ENCODE peak calls at places on chromosome 14, in eight cellular contexts. T, B, W, U, V, Q, N and F are unnamed samples.

GRCh38 chr14:35374273-35374681 is 30.3 kb downstream of the NFKBIA start:
- DNase-seq in T (peak; percentile 99), W (no peak), Q (no peak), B (peak; percentile 98), N (peak; percentile 99), U (peak; percentile 35), V (peak; percentile 99), F (no peak)

GRCh38 chr14:70237710-70238109 is 49.0 kb upstream of the SLC8A3 start:
- DNase-seq in W (no peak), U (no peak), V (peak; percentile 6), B (no peak), N (no peak), T (no peak), Q (no peak), F (no peak)

GRCh38 chr14:100246136-100246535 is 7.2 kb downstream of the YY1 start:
- DNase-seq in V (no peak), W (no peak), B (no peak), T (no peak), N (no peak), Q (no peak), U (no peak), F (no peak)

GRCh38 chr14:83260751-83261150 is 1727.1 kb upstream of the SEL1L start:
- DNase-seq in W (no peak), T (no peak), U (no peak), N (no peak), B (peak; percentile 71), Q (no peak), V (no peak), F (no peak)

GRCh38 chr14:88380405-88380804 is 5.1 kb upstream of the SPATA7 start:
- DNase-seq in U (no peak), V (peak; percentile 47), Q (peak; percentile 20), T (peak; percentile 6), W (no peak), N (peak; percentile 49), B (peak; percentile 5), F (no peak)

GRCh38 chr14:36655054-36655381 is 6.6 kb upstream of the PAX9 start:
- DNase-seq in W (no peak), U (no peak), N (no peak), V (no peak), Q (no peak), B (no peak), T (no peak), F (no peak)

GRCh38 chr14:49586673-49587460 is 687 bp upstream of the RPS29 start:
- DNase-seq in W (peak; percentile 77), T (peak; percentile 78), U (peak; percentile 72), N (peak; percentile 88), B (peak; percentile 82), V (peak; percentile 82), Q (peak; percentile 78), F (peak; percentile 87)

GRCh38 chr14:21058903-21059302 is 1.3 kb downstream of the RNASE8 start:
- DNase-seq in V (no peak), B (no peak), T (no peak), W (no peak), U (no peak), Q (no peak), N (no peak), F (no peak)

GRCh38 chr14:89013098-89013504 is 188.7 kb downstream of the TTC8 start:
- DNase-seq in W (no peak), V (peak; percentile 50), B (peak; percentile 11), N (peak; percentile 42), U (peak; percentile 50), Q (peak; percentile 18), T (no peak), F (peak; percentile 50)

GRCh38 chr14:69316449-69317391 is 56.8 kb downstream of the GALNT16 start:
- DNase-seq in T (peak; percentile 99), Q (no peak), B (peak; percentile 98), U (no peak), N (peak; percentile 96), W (no peak), V (peak; percentile 97), F (no peak)

GRCh38 chr14:68676511-68676943 is 116.3 kb downstream of the ZFP36L1 start:
- DNase-seq in T (no peak), W (no peak), N (no peak), B (no peak), U (no peak), Q (peak; percentile 48), V (no peak), F (no peak)

GRCh38 chr14:95185033-95185432 is 27.7 kb upstream of the DICER1 start:
- DNase-seq in W (no peak), T (no peak), Q (no peak), N (no peak), V (no peak), B (no peak), U (no peak), F (no peak)

GRCh38 chr14:48563465-48563864 is 888.1 kb upstream of the MDGA2 start:
- DNase-seq in N (no peak), V (no peak), T (no peak), Q (no peak), B (peak; percentile 22), U (peak; percentile 78), W (no peak), F (no peak)

GRCh38 chr14:68507544-68508081 is 285.3 kb downstream of the ZFP36L1 start:
- DNase-seq in W (no peak), V (no peak), U (no peak), N (no peak), Q (peak; percentile 43), B (no peak), T (no peak), F (no peak)

GRCh38 chr14:20823859-20824258 is 21.2 kb upstream of the RNASE1 start:
- DNase-seq in T (no peak), V (no peak), Q (no peak), W (no peak), B (no peak), N (no peak), U (no peak), F (no peak)

GRCh38 chr14:71661441-71661840 is 270.8 kb upstream of the RGS6 start:
- DNase-seq in N (no peak), W (no peak), B (no peak), U (no peak), Q (no peak), V (no peak), T (no peak), F (no peak)

GRCh38 chr14:50333010-50333409 is 20.9 kb downstream of the DMAC2L start:
- DNase-seq in V (peak; percentile 98), W (no peak), T (peak; percentile 90), N (peak; percentile 99), U (no peak), Q (no peak), B (peak; percentile 86), F (no peak)

GRCh38 chr14:99729991-99730875 is 46.1 kb downstream of the CYP46A1 start:
- DNase-seq in N (peak; percentile 35), Q (peak; percentile 54), W (peak; percentile 48), V (no peak), T (peak; percentile 9), U (no peak), B (peak; percentile 19), F (peak; percentile 79)

GRCh38 chr14:43005807-43006206 is 1399.1 kb downstream of the LRFN5 start:
- DNase-seq in N (peak; percentile 42), V (no peak), T (no peak), U (no peak), B (peak; percentile 23), W (no peak), Q (no peak), F (no peak)
- TF ChIP-seq CTCF in N (peak; percentile 40), V (no peak), T (no peak), U (no peak), B (peak; percentile 42), W (no peak), Q (no peak), F (no peak)

DNA sequence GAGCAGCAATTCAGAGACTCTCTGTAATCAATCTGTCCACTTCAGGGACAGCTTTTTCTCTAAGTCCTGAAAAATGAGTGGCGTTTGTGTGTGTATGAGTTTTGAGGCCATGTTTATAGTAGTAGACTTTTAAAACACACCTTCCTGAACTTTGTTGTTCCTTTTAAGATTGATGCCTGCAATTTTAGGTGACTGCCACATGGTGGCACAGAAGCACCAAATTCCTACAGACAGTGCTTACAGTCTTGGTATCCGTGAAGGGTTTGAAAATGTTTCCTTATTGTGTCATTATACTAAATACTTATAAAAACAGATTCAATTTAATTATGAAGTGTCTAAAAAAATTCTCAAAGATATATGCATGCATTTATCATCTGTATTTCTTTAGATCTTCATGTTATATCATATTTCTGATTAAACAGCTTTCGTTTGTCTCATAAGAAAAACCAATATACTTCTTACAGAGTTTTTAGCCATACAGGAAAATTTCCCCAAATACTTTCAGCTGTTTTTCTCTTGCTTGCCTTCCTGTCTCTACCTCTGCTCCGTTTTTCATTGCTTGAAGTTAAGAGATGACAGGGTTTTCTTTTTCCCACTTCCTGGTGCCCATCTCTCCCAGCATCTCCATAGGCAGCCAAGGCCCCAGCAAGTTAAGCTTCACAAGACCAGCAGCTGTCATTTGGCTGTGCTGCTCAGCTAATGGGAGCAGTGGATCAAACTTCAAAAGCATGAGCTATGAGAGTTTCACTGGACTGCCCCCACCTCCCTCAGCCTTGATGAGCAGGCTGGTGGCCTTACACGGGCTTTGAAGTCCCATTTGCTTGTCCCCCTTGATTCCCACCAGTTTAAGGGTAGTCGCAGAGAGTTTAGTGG is 259.6 kb downstream of the AKAP6 start:
- DNase-seq in U (peak; percentile 16), V (peak; percentile 75), N (peak; percentile 80), Q (peak; percentile 29), T (peak; percentile 46), B (peak; percentile 65), W (no peak), F (no peak)
- TF ChIP-seq CTCF in U (peak; percentile 64), V (peak; percentile 84), N (peak; percentile 92), Q (peak; percentile 87), T (peak; percentile 68), B (peak; percentile 87), W (no peak), F (peak; percentile 64)

DNA sequence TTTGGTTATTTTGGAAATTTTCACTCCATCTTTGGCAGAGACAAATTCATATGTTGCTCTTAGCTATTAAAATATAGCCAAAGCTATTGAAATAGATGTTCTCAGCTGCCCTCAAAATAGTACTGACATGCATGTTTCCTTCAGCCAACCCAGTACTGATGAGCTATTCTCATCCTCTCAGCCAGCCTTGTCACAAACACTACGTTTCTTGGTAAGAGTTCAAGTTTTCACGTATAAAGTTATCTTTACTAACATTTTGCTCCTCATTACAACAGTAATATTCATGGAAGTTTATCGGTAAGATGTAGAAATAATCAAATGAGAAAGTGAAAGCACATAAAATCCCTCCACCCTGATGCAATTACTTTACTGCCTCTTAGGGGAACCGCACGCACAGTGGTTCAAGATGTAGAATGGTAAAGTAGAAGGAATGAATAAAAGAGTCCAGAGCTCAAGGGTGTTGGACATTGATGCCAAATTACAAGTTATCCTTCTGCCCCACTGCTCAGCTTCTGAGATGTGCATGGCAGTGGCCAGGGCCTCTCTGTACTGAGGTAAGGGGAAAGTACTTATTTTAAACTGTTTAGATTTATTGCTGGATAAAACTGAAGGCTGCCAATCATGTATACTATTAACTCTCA is 20.7 kb downstream of the GCH1 start:
- DNase-seq in V (peak; percentile 69), N (peak; percentile 56), T (peak; percentile 64), B (peak; percentile 35), Q (peak; percentile 45), W (peak; percentile 32), U (no peak), F (peak; percentile 56)
- TF ChIP-seq CTCF in V (no peak), N (no peak), T (no peak), B (no peak), Q (no peak), W (no peak), U (no peak), F (no peak)

DNA sequence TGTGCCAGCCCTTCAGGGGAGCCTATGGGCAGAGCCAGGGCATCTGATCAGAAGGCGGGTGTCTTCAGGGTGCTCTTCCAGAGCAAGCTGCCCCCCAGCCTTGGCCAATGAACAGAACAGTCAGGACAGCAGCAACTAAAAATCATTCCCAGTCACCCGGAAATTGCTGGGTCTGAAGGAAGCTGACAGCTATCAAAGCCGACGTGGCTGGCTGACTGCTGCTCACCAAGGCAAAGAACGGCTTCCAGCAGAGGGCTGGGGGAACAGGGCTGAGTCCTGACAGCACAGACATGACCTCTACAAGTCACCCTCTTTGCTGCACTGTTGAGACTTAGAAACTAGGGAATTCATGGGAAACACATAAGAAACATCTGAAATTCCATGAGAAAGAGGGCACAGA is 365.4 kb downstream of the SEC23A start:
- DNase-seq in T (no peak), U (no peak), V (no peak), B (no peak), N (no peak), Q (no peak), W (no peak), F (no peak)
- TF ChIP-seq CTCF in T (no peak), U (no peak), V (no peak), B (no peak), N (no peak), Q (no peak), W (no peak), F (no peak)